ENCODE peak calls at places on chromosomes 7 and 10, in seven cellular contexts. F is prostate gland; M is foreskin fibroblast; A is CD8-positive, alpha-beta memory T cell; K is amniotic epithelial cell; J is activated naive CD4-positive, alpha-beta T cell; U is endothelial cell. N is an unnamed sample.

GRCh38 chr10:114694735-114695134 is 36.7 kb upstream of the ABLIM1 start:
- DNase-seq in U (peak; percentile 60), K (peak; percentile 23), M (no peak), J (no peak), A (no peak), F (no peak), N (peak; percentile 68)

GRCh38 chr7:33423646-33424020 is 294.3 kb downstream of the BBS9 start:
- DNase-seq in A (no peak), F (no peak), M (no peak), U (peak; percentile 35), K (no peak), J (no peak), N (no peak)

GRCh38 chr7:1693991-1694524 is 24.0 kb downstream of the ELFN1 start:
- DNase-seq in J (no peak), F (no peak), U (no peak), A (no peak), K (peak; percentile 58), M (peak; percentile 17), N (peak; percentile 62)

GRCh38 chr10:103231047-103231551 is 14.6 kb upstream of the RPEL1 start:
- DNase-seq in U (peak; percentile 28), A (no peak), J (no peak), M (peak; percentile 91), K (peak; percentile 96), F (peak; percentile 34), N (peak; percentile 30)

GRCh38 chr7:155765458-155765857 is 46.8 kb downstream of the SHH start:
- DNase-seq in M (no peak), J (no peak), U (no peak), A (no peak), K (no peak), F (no peak), N (no peak)

GRCh38 chr7:102891693-102892261 is 21.0 kb upstream of the LRRC17 start:
- DNase-seq in U (no peak), M (peak; percentile 87), J (no peak), F (peak; percentile 58), K (peak; percentile 81), A (no peak), N (no peak)

GRCh38 chr7:73330772-73331171 is 2.8 kb downstream of the FKBP6 start:
- DNase-seq in U (no peak), M (no peak), F (no peak), K (no peak), J (no peak), A (no peak), N (no peak)

GRCh38 chr7:125122225-125122624 is 192.6 kb upstream of the POT1 start:
- DNase-seq in U (no peak), K (no peak), J (no peak), F (no peak), A (no peak), M (no peak), N (no peak)

GRCh38 chr10:30897547-30897946 is 134.1 kb downstream of the ZNF438 start:
- DNase-seq in J (no peak), K (no peak), A (no peak), M (no peak), U (no peak), F (no peak), N (no peak)

GRCh38 chr10:63115732-63116383 is 17.3 kb upstream of the NRBF2 start:
- DNase-seq in F (peak; percentile 72), U (peak; percentile 9), M (peak; percentile 79), A (no peak), J (no peak), K (peak; percentile 93), N (peak; percentile 49)

GRCh38 chr7:13336227-13336626 is 648.8 kb downstream of the ARL4A start:
- DNase-seq in U (no peak), A (no peak), K (peak; percentile 10), J (no peak), F (no peak), M (no peak), N (no peak)

GRCh38 chr7:158133515-158134271 is 453.9 kb downstream of the PTPRN2 start:
- DNase-seq in K (no peak), U (no peak), A (no peak), F (no peak), M (no peak), J (no peak), N (no peak)

GRCh38 chr7:119783799-119784198 is 489.2 kb upstream of the KCND2 start:
- DNase-seq in U (no peak), J (no peak), K (peak; percentile 59), F (no peak), A (no peak), M (no peak), N (no peak)

GRCh38 chr10:128701837-128702236 is 575.6 kb upstream of the MKI67 start:
- DNase-seq in K (no peak), F (no peak), U (no peak), M (no peak), A (no peak), J (no peak), N (no peak)

GRCh38 chr10:114498413-114499111 is 94.3 kb upstream of the AFAP1L2 start:
- DNase-seq in J (no peak), F (no peak), U (no peak), M (no peak), K (no peak), A (peak; percentile 45), N (no peak)

GRCh38 chr7:29871787-29872398 is 65.6 kb downstream of the WIPF3 start:
- DNase-seq in K (peak; percentile 78), J (no peak), M (no peak), A (no peak), U (no peak), F (no peak), N (no peak)

GRCh38 chr10:24255115-24255895 is 46.4 kb downstream of the KIAA1217 start:
- DNase-seq in J (no peak), K (peak; percentile 65), M (no peak), F (peak; percentile 39), A (no peak), U (no peak), N (no peak)

GRCh38 chr10:126919426-126919825 is 14.2 kb downstream of the DOCK1 start:
- DNase-seq in K (no peak), U (no peak), F (no peak), J (no peak), A (no peak), M (no peak), N (peak; percentile 37)

GRCh38 chr7:129796186-129796775 is 156.5 kb downstream of the UBE2H start:
- DNase-seq in K (no peak), J (no peak), F (no peak), U (no peak), A (no peak), M (no peak), N (no peak)

GRCh38 chr7:44324204-44325126 is 929 bp downstream of the CAMK2B start:
- DNase-seq in U (no peak), A (no peak), F (no peak), J (no peak), K (no peak), M (no peak), N (no peak)

GRCh38 chr7:37450035-37450434 is 1.4 kb upstream of the ELMO1 start:
- DNase-seq in U (no peak), M (no peak), F (no peak), J (no peak), K (no peak), A (no peak), N (no peak)

GRCh38 chr10:125355657-125356056 is 195.3 kb upstream of the CTBP2 start:
- DNase-seq in F (no peak), K (no peak), M (no peak), J (no peak), A (no peak), U (no peak), N (no peak)

GRCh38 chr10:124006526-124006925 is 86.9 kb downstream of the CHST15 start:
- DNase-seq in K (no peak), A (no peak), J (no peak), F (no peak), U (no peak), M (no peak), N (no peak)

GRCh38 chr7:78530351-78530750 is 731.8 kb downstream of the PHTF2 start:
- DNase-seq in A (no peak), F (no peak), M (peak; percentile 32), U (no peak), K (peak; percentile 39), J (no peak), N (no peak)

GRCh38 chr7:129914536-129915272 is 38.1 kb downstream of the UBE2H start:
- DNase-seq in A (peak; percentile 24), K (peak; percentile 73), F (no peak), U (no peak), J (no peak), M (no peak), N (no peak)

GRCh38 chr7:14745076-14745475 is 157.5 kb downstream of the DGKB start:
- DNase-seq in M (no peak), J (no peak), U (no peak), F (no peak), K (no peak), A (no peak), N (no peak)

GRCh38 chr7:36281945-36282727 is 107.5 kb upstream of the ANLN start:
- DNase-seq in K (peak; percentile 51), F (no peak), A (no peak), M (no peak), J (no peak), U (no peak), N (no peak)

GRCh38 chr10:114526112-114526496 is 121.8 kb upstream of the AFAP1L2 start:
- DNase-seq in U (no peak), M (no peak), K (no peak), A (peak; percentile 83), F (no peak), J (no peak), N (no peak)

GRCh38 chr7:135257790-135258189 is 24.2 kb downstream of the STRA8 start:
- DNase-seq in F (no peak), U (no peak), M (no peak), A (no peak), J (no peak), K (no peak), N (no peak)

GRCh38 chr10:4020651-4021050 is 235.6 kb upstream of the KLF6 start:
- DNase-seq in M (no peak), J (no peak), K (no peak), A (no peak), F (no peak), U (no peak), N (no peak)

GRCh38 chr10:130339091-130339490 is 202.9 kb downstream of the GLRX3 start:
- DNase-seq in U (no peak), M (no peak), J (no peak), K (no peak), A (no peak), F (no peak), N (no peak)

GRCh38 chr10:79904671-79905321 is 44.1 kb downstream of the SFTPD start:
- DNase-seq in J (peak; percentile 15), K (peak; percentile 69), U (peak; percentile 80), A (peak; percentile 23), M (peak; percentile 65), F (peak; percentile 28), N (peak; percentile 81)